ENCODE peak calls at places on chromosomes 11 and 22, in eight cellular contexts. X is Calu3; V is stimulated activated CD4-positive, alpha-beta T cell treated with anti-CD3 and anti-CD28 coated beads, Interleukin-2, amount 100 ng/mL, for 48 hours; S is SK-MEL-5; W is NCI-H1092; U is heart right ventricle; C is activated T-helper 9 cell treated with anti-CD3 and anti-CD28 coated beads, Interleukin-2, amount 50 U/mL, for 16 hours; F is germinal center. L is an unnamed sample.

GRCh38 chr11:20762112-20762511 is 92.7 kb downstream of the NELL1 start:
- DNase-seq in F (no peak), C (no peak), X (no peak), U (no peak), V (no peak), S (peak), W (peak), L (no peak)

GRCh38 chr22:43885319-43885671 is 6.5 kb downstream of the PNPLA5 start:
- DNase-seq in V (no peak), F (no peak), U (no peak), X (no peak), S (no peak), C (no peak), W (no peak), L (no peak)

GRCh38 chr11:132301900-132302299 is 931.5 kb downstream of the NTM start:
- DNase-seq in V (no peak), F (no peak), U (no peak), S (no peak), W (no peak), C (no peak), X (no peak), L (no peak)

GRCh38 chr22:22913989-22914388 is 26.4 kb downstream of the IGLL5 start:
- DNase-seq in U (no peak), W (no peak), S (no peak), F (no peak), X (no peak), V (no peak), C (no peak), L (no peak)

GRCh38 chr11:33529461-33529860 is 171.2 kb downstream of the C11orf91 start:
- DNase-seq in W (no peak), V (no peak), F (no peak), U (no peak), S (no peak), C (no peak), X (no peak), L (no peak)

GRCh38 chr11:112882494-112883381 is 78.5 kb upstream of the NCAM1 start:
- DNase-seq in C (no peak), S (no peak), X (no peak), F (no peak), V (no peak), W (no peak), U (peak), L (no peak)

GRCh38 chr11:133331031-133331430 is 201.3 kb downstream of the OPCML start:
- DNase-seq in W (no peak), X (no peak), U (no peak), C (no peak), V (no peak), F (no peak), S (no peak), L (no peak)

GRCh38 chr11:35135222-35135621 is 3.7 kb upstream of the CD44 start:
- DNase-seq in V (no peak), W (no peak), S (no peak), X (no peak), F (no peak), C (no peak), U (no peak), L (peak)

GRCh38 chr11:129302386-129303101 is 73.1 kb upstream of the BARX2 start:
- DNase-seq in C (no peak), F (no peak), S (no peak), W (no peak), V (no peak), X (no peak), U (no peak), L (no peak)

GRCh38 chr11:132944557-132944920 is 587.8 kb downstream of the OPCML start:
- DNase-seq in X (no peak), W (no peak), F (no peak), U (no peak), C (no peak), S (no peak), V (no peak), L (no peak)

GRCh38 chr11:86515297-86516094 is 140.8 kb downstream of the CCDC81 start:
- DNase-seq in S (no peak), U (no peak), W (no peak), X (no peak), F (no peak), C (no peak), V (no peak), L (no peak)

GRCh38 chr11:44208976-44209603 is 100.8 kb downstream of the ALX4 start:
- DNase-seq in W (no peak), S (no peak), U (no peak), F (no peak), C (no peak), X (no peak), V (no peak), L (no peak)

GRCh38 chr11:46299425-46300067 is 22.1 kb downstream of the CREB3L1 start:
- DNase-seq in C (no peak), V (no peak), S (no peak), U (no peak), W (no peak), X (no peak), F (no peak), L (no peak)

GRCh38 chr11:133833101-133833898 is 12.0 kb downstream of the SPATA19 start:
- DNase-seq in U (no peak), X (no peak), C (no peak), W (no peak), V (no peak), F (no peak), S (no peak), L (no peak)

GRCh38 chr22:22033803-22034468 is 51.3 kb upstream of the TOP3B start:
- DNase-seq in V (no peak), S (no peak), X (no peak), F (no peak), C (no peak), W (no peak), U (no peak), L (no peak)

GRCh38 chr11:117734596-117734995 is 62.4 kb downstream of the DSCAML1 start:
- DNase-seq in W (peak), V (no peak), U (no peak), F (no peak), C (no peak), X (no peak), S (no peak), L (no peak)

GRCh38 chr11:3056296-3057068 is 741 bp downstream of the CARS1 start:
- DNase-seq in C (peak), F (no peak), U (peak), W (peak), X (peak), V (no peak), S (no peak), L (peak)

GRCh38 chr11:102430158-102430836 is 22.3 kb downstream of the TMEM123 start:
- DNase-seq in C (no peak), W (no peak), S (no peak), F (peak), U (no peak), X (no peak), V (no peak), L (no peak)

GRCh38 chr11:68447015-68447801 is 13.3 kb upstream of the PPP6R3 start:
- DNase-seq in X (peak), W (peak), U (peak), S (peak), V (peak), F (peak), C (peak), L (peak)

GRCh38 chr11:5363712-5364111 is 12.4 kb downstream of the OR51B6 start:
- DNase-seq in C (no peak), W (no peak), X (no peak), U (no peak), S (no peak), F (no peak), V (no peak), L (no peak)